ENCODE peak calls at places on chromosome 12, in nine cellular contexts. O, X, V, S, T, F, D, P and Y are unnamed samples. For H3K36me3, the result is how much of the 10 kb centered on the place peaks cover.

GRCh38 chr12:102629262-102629888 is 149.0 kb upstream of the IGF1 start:
- DNase-seq in T (no peak), S (peak), X (no peak), F (no peak), O (no peak), D (no peak), P (no peak), V (no peak), Y (no peak)

GRCh38 chr12:108637222-108637621 is 3.5 kb upstream of the SELPLG start:
- DNase-seq in T (no peak), V (peak), O (no peak), D (no peak), X (no peak), S (no peak), F (no peak), P (no peak), Y (no peak)

GRCh38 chr12:21539797-21540196 is 13.7 kb downstream of the SPX start:
- DNase-seq in O (no peak), F (no peak), D (no peak), S (no peak), P (no peak), V (no peak), X (no peak), T (no peak), Y (no peak)

GRCh38 chr12:19846561-19846960 is 407.3 kb downstream of the AEBP2 start:
- DNase-seq in O (no peak), S (peak), T (peak), P (no peak), D (no peak), V (no peak), X (no peak), F (no peak), Y (no peak)

GRCh38 chr12:50579757-50580267 is 75.0 kb downstream of the DIP2B start:
- DNase-seq in T (no peak), O (no peak), V (no peak), S (no peak), P (peak), X (no peak), F (no peak), D (no peak), Y (no peak)

GRCh38 chr12:94109154-94109553 is 39.2 kb upstream of the PLXNC1 start:
- DNase-seq in F (no peak), D (no peak), X (no peak), V (no peak), S (peak), O (peak), P (no peak), T (no peak), Y (no peak)

GRCh38 chr12:59500915-59501314 is 94.9 kb upstream of the SLC16A7 start:
- DNase-seq in F (no peak), O (no peak), D (no peak), V (no peak), P (no peak), S (no peak), X (no peak), T (peak), Y (no peak)

GRCh38 chr12:48220701-48221100 is 17.6 kb upstream of the OR10AD1 start:
- DNase-seq in X (no peak), D (no peak), V (no peak), F (no peak), O (no peak), P (no peak), T (no peak), S (no peak), Y (no peak)

GRCh38 chr12:80491176-80491575 is 47.1 kb downstream of the PTPRQ start:
- DNase-seq in F (no peak), X (no peak), O (no peak), P (no peak), S (no peak), T (no peak), D (no peak), V (no peak), Y (no peak)

DNA sequence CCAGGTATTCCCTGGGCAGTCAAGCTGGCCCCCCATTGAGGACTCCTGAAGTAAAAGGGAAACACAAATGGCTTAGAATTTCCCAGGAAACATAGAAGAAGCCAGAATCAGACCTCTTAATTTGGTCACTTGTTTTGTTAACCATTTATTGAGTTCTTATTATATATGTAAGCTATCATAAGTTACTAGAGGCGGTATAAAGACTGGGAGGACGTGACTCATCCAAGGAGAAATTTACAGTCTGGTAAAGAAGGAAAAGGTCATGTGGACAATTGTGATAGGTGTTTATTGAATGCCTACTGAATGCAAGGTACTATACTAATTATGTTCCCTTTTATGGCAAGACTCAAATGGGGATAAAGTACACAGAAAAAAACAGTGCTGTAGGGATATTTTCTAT is 146.7 kb downstream of the DYRK2 start:
- DNase-seq in F (no peak), T (no peak), P (no peak), S (peak), X (no peak), O (peak), V (no peak), D (no peak), Y (no peak)
- H3K36me3 ChIP-seq in F (under half), T (under half), P (under half), S (under half), X (under half), O (under half), V (under half), D (under half), Y (under half)

DNA sequence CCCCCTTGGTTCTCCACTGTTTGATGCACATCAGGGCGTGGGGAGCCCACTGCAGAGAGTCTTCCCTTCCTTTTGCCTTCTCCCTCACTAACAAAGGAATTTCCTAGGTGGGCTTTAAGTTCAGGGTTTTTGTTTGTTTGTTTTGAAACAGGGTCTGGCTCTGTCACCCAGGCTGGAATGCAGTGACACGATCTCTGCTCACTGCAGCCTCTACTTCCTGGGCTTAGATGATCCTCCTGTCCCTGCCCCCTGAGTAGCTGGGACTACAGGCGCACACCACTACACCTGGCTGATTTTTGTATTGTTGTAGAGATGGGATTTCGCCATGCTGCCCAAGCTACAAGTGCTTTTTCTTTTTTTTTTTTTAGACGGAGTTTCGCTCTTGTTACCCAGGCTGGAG is 33.8 kb downstream of the EP400 start:
- DNase-seq in P (no peak), X (no peak), D (no peak), T (no peak), F (no peak), V (no peak), O (no peak), S (no peak), Y (no peak)
- H3K36me3 ChIP-seq in P (under half), X (half or more), D (under half), T (under half), F (under half), V (half or more), O (under half), S (under half), Y (half or more)

GRCh38 chr12:84512751-84513150 is 399.8 kb downstream of the SLC6A15 start:
- DNase-seq in F (no peak), P (no peak), D (no peak), X (no peak), O (no peak), T (no peak), V (no peak), S (no peak), Y (no peak)
- H3K36me3 ChIP-seq in F (under half), P (under half), D (under half), X (under half), O (under half), T (under half), V (under half), S (under half), Y (under half)

GRCh38 chr12:56585098-56585497 is 45.0 kb downstream of the BAZ2A start:
- DNase-seq in V (no peak), X (no peak), T (no peak), S (no peak), D (no peak), O (no peak), P (no peak), F (no peak), Y (no peak)
- H3K36me3 ChIP-seq in V (under half), X (half or more), T (under half), S (under half), D (under half), O (under half), P (under half), F (under half), Y (half or more)